ENCODE peak calls at places on chromosomes 5 and 9, in six cellular contexts. W, A, K, U, E and R are unnamed samples.

GRCh38 chr5:10745133-10745532 is 15.9 kb downstream of the DAP start:
- DNase-seq in W (no peak), A (no peak), K (no peak), U (no peak), E (no peak), R (no peak)

GRCh38 chr9:13942695-13943094 is 371.2 kb downstream of the NFIB start:
- DNase-seq in W (no peak), A (no peak), K (peak), U (peak), E (no peak), R (peak)

GRCh38 chr5:54146390-54146789 is 164.0 kb downstream of the ARL15 start:
- DNase-seq in W (no peak), A (no peak), K (no peak), U (no peak), E (no peak), R (no peak)

GRCh38 chr5:136082390-136083193 is 50.1 kb upstream of the SMAD5 start:
- DNase-seq in W (peak), A (peak), K (peak), U (no peak), E (peak), R (peak)

GRCh38 chr5:1035421-1036405 is 27.1 kb downstream of the NKD2 start:
- DNase-seq in W (peak), A (no peak), K (no peak), U (no peak), E (no peak), R (no peak)

GRCh38 chr5:76083555-76084495 is 642 bp downstream of the SV2C start:
- DNase-seq in W (no peak), A (no peak), K (no peak), U (no peak), E (peak), R (no peak)

GRCh38 chr9:121743441-121744001 is 92.1 kb downstream of the DAB2IP start:
- DNase-seq in W (peak), A (no peak), K (peak), U (peak), E (no peak), R (peak)

GRCh38 chr5:180208435-180209081 is 453 bp downstream of the RASGEF1C start:
- DNase-seq in W (no peak), A (no peak), K (no peak), U (no peak), E (no peak), R (no peak)

GRCh38 chr5:157568717-157569116 is 6.9 kb downstream of the ADAM19 start:
- DNase-seq in W (no peak), A (no peak), K (no peak), U (no peak), E (no peak), R (no peak)